ENCODE peak calls at places on chromosomes 1 and 21, in six cellular contexts. C, A, B, K, H and F are unnamed samples.

GRCh38 chr21:19228241-19228640 is 824.7 kb upstream of the TMPRSS15 start:
- DNase-seq in C (no peak), A (no peak), B (no peak), K (no peak), H (no peak), F (no peak)

GRCh38 chr1:6126521-6127067 is 53.5 kb downstream of the CHD5 start:
- DNase-seq in C (no peak), A (peak; percentile 33), B (no peak), K (no peak), H (no peak), F (no peak)

GRCh38 chr1:2126331-2127180 is 68.0 kb downstream of the FAAP20 start:
- DNase-seq in C (no peak), A (no peak), B (no peak), K (peak; percentile 13), H (no peak), F (no peak)

GRCh38 chr1:54384921-54385726 is 21.1 kb downstream of the SSBP3 start:
- DNase-seq in C (no peak), A (no peak), B (no peak), K (no peak), H (no peak), F (no peak)

GRCh38 chr1:36166136-36166535 is 10.2 kb downstream of the MAP7D1 start:
- DNase-seq in C (no peak), A (no peak), B (no peak), K (no peak), H (no peak), F (no peak)

GRCh38 chr1:6343506-6344405 is 49.8 kb downstream of the ACOT7 start:
- DNase-seq in C (peak; percentile 87), A (peak; percentile 50), B (peak; percentile 61), K (peak; percentile 62), H (peak; percentile 40), F (peak; percentile 55)

GRCh38 chr21:36297938-36298572 is 21.9 kb upstream of the MORC3 start:
- DNase-seq in C (peak; percentile 85), A (peak; percentile 5), B (peak; percentile 97), K (no peak), H (no peak), F (peak; percentile 85)

GRCh38 chr1:27395441-27396195 is 3.2 kb downstream of the GPR3 start:
- DNase-seq in C (peak; percentile 78), A (peak; percentile 40), B (peak; percentile 77), K (peak; percentile 75), H (peak; percentile 55), F (peak; percentile 81)

GRCh38 chr1:219757890-219758289 is 145.0 kb upstream of the ZC3H11B start:
- DNase-seq in C (no peak), A (no peak), B (no peak), K (peak; percentile 58), H (no peak), F (no peak)

DNA sequence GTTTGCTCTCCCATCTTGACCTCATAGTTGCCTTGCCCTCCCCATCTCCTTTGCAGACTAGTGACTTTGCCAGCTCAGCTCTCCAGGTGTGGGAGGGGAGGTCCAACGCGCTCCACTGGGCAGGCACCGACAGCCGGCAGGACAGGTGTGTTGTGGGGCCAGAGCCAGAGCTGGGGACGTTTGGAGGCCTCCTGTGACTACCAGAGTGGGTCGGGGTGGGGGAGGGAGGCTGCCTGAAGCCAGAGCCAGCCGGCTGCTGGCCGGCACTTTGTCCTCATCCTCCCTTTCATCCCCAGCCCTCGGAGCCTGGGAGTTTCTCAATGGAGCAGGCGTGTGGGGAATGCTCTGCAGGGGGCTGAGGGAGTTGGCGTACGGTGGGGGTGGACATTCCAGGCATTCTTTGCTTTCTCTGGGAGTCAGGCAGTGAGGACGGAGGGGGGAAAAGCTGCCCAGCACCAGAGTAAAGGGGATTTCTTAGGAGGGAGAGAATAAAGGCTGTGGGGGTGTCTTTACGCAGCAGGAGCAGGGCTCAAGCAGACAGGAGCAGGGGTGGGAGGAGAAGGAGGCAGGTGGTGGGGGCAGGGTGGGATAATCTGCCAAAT is 20.2 kb downstream of the NUAK2 start:
- DNase-seq in C (peak; percentile 51), A (peak; percentile 94), B (no peak), K (no peak), H (peak; percentile 98), F (no peak)
- H3K27ac ChIP-seq in C (no peak overlapping the region), A (peak overlapping the region; percentile 74), B (no peak overlapping the region), K (no peak overlapping the region), H (peak overlapping the region; percentile 64), F (no peak overlapping the region)

DNA sequence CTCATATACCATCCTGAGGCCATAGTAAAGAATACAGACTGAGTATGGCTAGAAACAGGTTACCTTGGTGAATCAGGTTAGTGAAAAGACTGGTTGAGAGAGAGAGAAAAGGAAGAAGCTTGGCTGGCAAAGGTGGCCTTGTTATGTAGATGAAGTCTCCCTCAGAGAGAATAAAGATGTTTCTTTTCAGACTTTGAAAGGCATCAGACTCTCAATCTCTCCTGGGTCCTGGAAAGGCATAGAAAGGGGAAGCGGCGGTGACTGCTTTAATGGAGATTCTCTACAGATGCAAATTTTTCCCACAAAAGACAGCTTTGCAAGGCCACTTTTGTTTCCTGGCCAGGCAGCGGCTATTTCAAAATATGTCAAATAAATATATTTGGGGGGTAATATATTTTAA is 46.3 kb downstream of the NPHS2 start:
- DNase-seq in C (no peak), A (no peak), B (no peak), K (no peak), H (no peak), F (no peak)
- H3K4me3 ChIP-seq in C (no peak overlapping the region), A (no peak overlapping the region), B (no peak overlapping the region), K (no peak overlapping the region), H (no peak overlapping the region), F (no peak overlapping the region)

GRCh38 chr1:202589190-202589680 is 121.0 kb downstream of the SYT2 start:
- DNase-seq in C (peak; percentile 73), A (peak; percentile 88), B (no peak), K (peak; percentile 87), H (peak; percentile 56), F (no peak)
- H3K27ac ChIP-seq in C (peak overlapping the region; percentile 78), A (peak overlapping the region; percentile 47), B (no peak overlapping the region), K (peak overlapping the region; percentile 90), H (no peak overlapping the region), F (no peak overlapping the region)

DNA sequence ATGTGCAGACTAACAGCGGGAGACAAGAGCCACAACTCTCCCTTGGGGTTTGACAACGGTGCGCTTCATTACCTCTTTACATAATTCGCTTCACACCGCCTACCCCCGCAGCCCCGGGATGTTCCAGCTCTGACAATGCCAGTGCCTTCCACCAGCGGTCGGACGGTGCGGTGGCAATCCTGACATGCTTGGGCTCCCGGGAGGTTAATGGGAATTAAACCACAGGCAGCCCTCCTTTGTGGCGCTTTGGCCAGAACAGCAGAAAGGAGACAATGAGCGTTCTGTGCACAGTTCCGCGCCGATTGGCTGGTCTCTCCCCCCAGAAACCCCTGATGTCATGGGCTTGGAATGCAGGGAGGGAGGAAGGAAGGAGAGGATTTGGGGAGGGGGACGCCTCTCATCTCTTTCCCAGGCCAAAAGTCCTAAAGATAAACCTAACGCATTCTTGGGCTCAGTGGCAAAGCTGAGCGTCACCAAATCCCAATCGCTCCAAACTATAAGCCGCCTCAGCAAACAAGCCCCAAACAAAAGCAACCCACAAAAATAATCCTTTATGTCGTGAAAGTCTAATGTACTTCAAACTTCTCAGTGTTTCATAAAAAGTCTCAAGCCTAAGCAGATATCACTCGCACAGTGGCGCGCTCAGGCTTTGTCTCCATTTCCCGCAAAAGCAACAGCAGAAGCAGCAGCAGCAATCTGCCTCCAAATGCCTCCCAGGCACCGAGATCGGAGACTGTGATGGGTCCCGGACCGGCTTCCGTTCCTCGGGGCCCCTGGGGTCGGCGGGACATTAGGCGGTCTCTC is 1.1 kb downstream of the CNN3 start:
- DNase-seq in C (peak; percentile 51), A (peak; percentile 89), B (peak; percentile 37), K (peak; percentile 69), H (peak; percentile 73), F (peak; percentile 16)
- H3K4me3 ChIP-seq in C (peak overlapping the region; percentile 82), A (peak overlapping the region; percentile 79), B (peak overlapping the region; percentile 32), K (peak overlapping the region; percentile 80), H (peak overlapping the region; percentile 69), F (no peak overlapping the region)

DNA sequence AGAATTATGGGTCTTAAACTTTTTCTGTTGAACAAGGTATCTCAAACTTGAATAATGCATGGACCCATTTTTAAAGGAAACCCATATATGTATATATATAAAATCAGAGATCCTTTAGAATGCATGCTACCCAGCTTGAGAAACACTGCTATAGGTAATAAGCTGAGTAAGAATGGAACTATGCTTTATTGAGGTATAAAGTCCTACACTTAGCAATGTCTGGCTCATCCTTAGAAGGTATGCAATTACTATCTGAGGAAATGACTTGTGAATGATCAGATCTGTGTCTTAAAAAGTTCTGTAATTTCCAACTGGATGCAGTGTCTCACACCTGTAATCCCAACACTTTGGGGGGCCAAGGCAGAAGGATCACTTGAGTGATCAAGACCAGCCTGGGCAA is 11.3 kb downstream of the TRAF3IP3 start:
- DNase-seq in C (no peak), A (no peak), B (peak; percentile 28), K (no peak), H (no peak), F (no peak)
- H3K27ac ChIP-seq in C (no peak overlapping the region), A (no peak overlapping the region), B (peak overlapping the region; percentile 80), K (no peak overlapping the region), H (no peak overlapping the region), F (peak overlapping the region; percentile 79)